ENCODE peak calls at places on chromosomes 5 and 9, in nine cellular contexts. M, C, Y, E, U, F, S, H and B are unnamed samples.

GRCh38 chr5:10624679-10625078 is 60.8 kb downstream of the ANKRD33B start:
- DNase-seq in E (no peak), C (no peak), U (no peak), S (no peak), Y (no peak), F (no peak), M (no peak), H (no peak), B (no peak)

GRCh38 chr5:109281136-109281690 is 128.6 kb downstream of the PJA2 start:
- DNase-seq in Y (no peak), M (no peak), U (peak; percentile 55), E (no peak), F (no peak), H (no peak), S (no peak), C (no peak), B (no peak)

GRCh38 chr5:97425511-97425910 is 242.5 kb upstream of the RIOK2 start:
- DNase-seq in F (peak; percentile 74), H (no peak), M (no peak), S (no peak), E (peak; percentile 20), Y (no peak), U (peak; percentile 23), C (no peak), B (no peak)

GRCh38 chr5:179816401-179817070 is 4.2 kb upstream of the SQSTM1 start:
- DNase-seq in C (no peak), S (peak; percentile 13), Y (no peak), E (no peak), U (no peak), F (no peak), H (no peak), M (no peak), B (no peak)

GRCh38 chr9:37105169-37105750 is 15.1 kb upstream of the ZCCHC7 start:
- DNase-seq in F (no peak), H (no peak), M (no peak), S (no peak), E (no peak), U (no peak), C (no peak), Y (no peak), B (no peak)

GRCh38 chr5:157554180-157555030 is 21.2 kb downstream of the ADAM19 start:
- DNase-seq in H (no peak), Y (no peak), F (no peak), E (no peak), U (no peak), M (peak; percentile 32), S (no peak), C (no peak), B (no peak)

GRCh38 chr9:75788006-75788634 is 102.4 kb upstream of the PCSK5 start:
- DNase-seq in Y (no peak), U (peak; percentile 30), E (no peak), H (no peak), M (no peak), C (no peak), F (no peak), S (peak; percentile 17), B (no peak)

GRCh38 chr5:177547736-177548135 is 6.6 kb downstream of the FAM193B start:
- DNase-seq in C (no peak), H (no peak), Y (no peak), M (no peak), F (no peak), S (no peak), U (no peak), E (peak; percentile 25), B (no peak)

GRCh38 chr5:80125962-80126480 is 90.9 kb downstream of the THBS4 start:
- DNase-seq in Y (no peak), S (no peak), M (no peak), U (peak; percentile 14), E (peak; percentile 21), F (no peak), C (no peak), H (peak; percentile 2), B (no peak)

GRCh38 chr9:127104465-127105311 is 17.7 kb downstream of the ANGPTL2 start:
- DNase-seq in F (no peak), U (no peak), C (no peak), Y (no peak), H (no peak), S (no peak), E (peak; percentile 52), M (peak; percentile 7), B (no peak)

GRCh38 chr9:92771309-92771708 is 6.7 kb upstream of the BICD2 start:
- DNase-seq in Y (no peak), C (no peak), U (no peak), H (no peak), F (no peak), S (no peak), M (no peak), E (no peak), B (no peak)

GRCh38 chr9:16257604-16258003 is 612.9 kb downstream of the BNC2 start:
- DNase-seq in E (no peak), M (no peak), C (no peak), H (no peak), F (no peak), S (no peak), Y (no peak), U (peak; percentile 28), B (no peak)

GRCh38 chr5:34900660-34901059 is 14.6 kb downstream of the RAD1 start:
- DNase-seq in S (no peak), U (no peak), H (no peak), Y (no peak), M (no peak), C (no peak), E (no peak), F (no peak), B (no peak)

GRCh38 chr5:22908129-22908528 is 55.0 kb upstream of the CDH12 start:
- DNase-seq in M (no peak), C (no peak), E (peak; percentile 87), F (no peak), S (no peak), Y (no peak), H (no peak), U (peak; percentile 88), B (no peak)

GRCh38 chr5:168422431-168422830 is 63.8 kb upstream of the RARS1 start:
- DNase-seq in M (no peak), C (no peak), E (no peak), H (no peak), S (no peak), U (peak; percentile 61), F (peak; percentile 56), Y (no peak), B (no peak)

GRCh38 chr5:39006650-39007049 is 67.5 kb downstream of the RICTOR start:
- DNase-seq in C (no peak), M (no peak), E (no peak), Y (no peak), F (no peak), S (no peak), U (no peak), H (no peak), B (no peak)

GRCh38 chr9:2158111-2158610 is 143.0 kb downstream of the SMARCA2 start:
- DNase-seq in F (peak; percentile 67), S (peak; percentile 40), Y (no peak), H (no peak), M (peak; percentile 60), E (peak; percentile 80), C (peak; percentile 32), U (peak; percentile 87), B (no peak)

GRCh38 chr5:21807953-21808352 is 1045.2 kb downstream of the CDH12 start:
- DNase-seq in S (no peak), C (no peak), E (peak; percentile 24), M (no peak), F (no peak), Y (no peak), U (peak; percentile 83), H (no peak), B (no peak)

GRCh38 chr5:22504411-22504810 is 348.7 kb downstream of the CDH12 start:
- DNase-seq in U (no peak), Y (no peak), H (no peak), C (no peak), S (no peak), F (no peak), M (no peak), E (no peak), B (no peak)

GRCh38 chr5:177312649-177313181 is 1.0 kb upstream of the MXD3 start:
- DNase-seq in C (peak; percentile 48), F (peak; percentile 87), M (no peak), Y (no peak), U (peak; percentile 56), S (no peak), H (no peak), E (peak; percentile 9), B (no peak)

GRCh38 chr9:33722359-33722675 is 73.0 kb upstream of the PRSS3 start:
- DNase-seq in H (no peak), U (no peak), Y (no peak), M (no peak), C (no peak), E (no peak), F (no peak), S (no peak), B (no peak)
- TF ChIP-seq CTCF in H (no peak), U (no peak), Y (no peak), M (no peak), C (peak; percentile 2), E (no peak), F (no peak), S (no peak), B (no peak)

DNA sequence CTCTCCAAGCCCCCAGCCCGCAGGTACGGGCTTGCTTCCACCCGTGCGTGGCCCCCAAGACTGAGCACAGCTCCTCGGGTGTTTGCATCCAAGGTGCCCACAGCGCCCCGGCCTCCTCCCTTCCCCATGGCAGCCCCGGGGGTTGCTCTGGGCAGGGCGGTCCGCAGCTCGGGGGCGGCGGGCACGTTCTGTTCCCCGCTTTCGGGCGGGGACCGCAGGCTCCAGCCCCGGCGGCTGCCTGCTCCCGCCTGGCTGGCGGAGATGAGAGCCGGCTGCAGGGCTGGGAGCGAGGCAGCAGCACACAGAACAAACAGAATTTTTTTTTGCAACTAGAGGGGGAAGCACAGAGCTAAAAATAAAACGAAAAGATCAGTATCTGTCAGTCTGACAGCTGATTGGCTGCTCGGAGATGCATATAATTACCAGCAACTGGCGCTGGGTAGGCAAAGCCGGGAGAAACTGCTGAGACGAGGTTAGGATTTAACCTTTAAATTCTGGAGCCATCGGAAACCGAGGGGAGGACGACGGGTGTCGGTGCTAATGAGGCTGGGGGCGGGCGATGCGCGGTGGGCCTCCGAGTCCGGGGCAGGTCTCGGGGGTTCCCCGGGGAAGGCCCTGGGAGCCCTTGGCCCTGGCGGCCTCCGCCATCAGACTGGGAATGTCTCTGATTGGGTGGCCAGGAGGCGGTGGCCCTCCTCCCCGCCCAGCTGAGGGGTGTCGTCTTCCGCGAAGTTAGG is 142.7 kb upstream of the IER5L start:
- DNase-seq in M (peak; percentile 80), C (peak; percentile 48), Y (no peak), E (peak; percentile 87), U (peak; percentile 32), H (peak; percentile 76), S (peak; percentile 58), F (peak; percentile 79), B (no peak)
- TF ChIP-seq CTCF in M (peak; percentile 35), C (no peak), Y (no peak), E (peak; percentile 16), U (no peak), H (peak; percentile 24), S (no peak), F (no peak), B (no peak)

GRCh38 chr5:111223790-111224560 is at the start of gene CAMK4:
- DNase-seq in S (peak; percentile 55), F (peak; percentile 92), M (peak; percentile 47), E (peak; percentile 79), C (peak; percentile 87), U (peak; percentile 48), Y (peak; percentile 58), H (peak; percentile 39), B (peak; percentile 43)
- TF ChIP-seq CTCF in S (no peak), F (peak; percentile 50), M (no peak), E (peak; percentile 33), C (no peak), U (no peak), Y (peak; percentile 13), H (peak; percentile 23), B (no peak)

GRCh38 chr5:16457451-16457850 is 8.1 kb downstream of the ZNF622 start:
- DNase-seq in H (no peak), U (no peak), C (no peak), Y (no peak), M (no peak), E (no peak), F (no peak), S (no peak), B (no peak)
- TF ChIP-seq CTCF in H (no peak), U (no peak), C (no peak), Y (no peak), M (no peak), E (no peak), F (peak; percentile 52), S (peak; percentile 24), B (no peak)